ENCODE peak calls at places on chromosomes 4 and X, in five cellular contexts. N, A, R, H and I are unnamed samples.

GRCh38 chr4:159229164-159229563 is 126.3 kb downstream of the RAPGEF2 start:
- DNase-seq in N (peak; percentile 57), R (no peak), H (no peak), A (peak; percentile 92), I (no peak)

GRCh38 chr4:24659241-24659961 is 75.0 kb upstream of the DHX15 start:
- DNase-seq in A (peak; percentile 7), N (no peak), H (no peak), R (no peak), I (no peak)

GRCh38 chr4:6641164-6641970 is 882 bp downstream of the MRFAP1 start:
- DNase-seq in N (no peak), R (peak; percentile 45), A (peak; percentile 51), H (peak; percentile 61), I (no peak)

GRCh38 chr4:158538176-158538575 is 16.5 kb downstream of the RXFP1 start:
- DNase-seq in H (no peak), N (peak; percentile 14), R (no peak), A (peak; percentile 87), I (no peak)

GRCh38 chrX:119211649-119212014 is 24.5 kb upstream of the PGRMC1 start:
- DNase-seq in H (no peak), N (no peak), A (no peak), R (no peak), I (no peak)

GRCh38 chr4:124386163-124386562 is 326.4 kb downstream of the ANKRD50 start:
- DNase-seq in N (no peak), A (no peak), H (no peak), R (no peak), I (no peak)

GRCh38 chrX:135707880-135708279 is 5.6 kb upstream of the CT45A1 start:
- DNase-seq in H (no peak), N (peak; percentile 61), R (no peak), A (no peak), I (no peak)

GRCh38 chr4:120850048-120850599 is 72.4 kb downstream of the PRDM5 start:
- DNase-seq in H (no peak), R (no peak), A (peak; percentile 71), N (no peak), I (no peak)

GRCh38 chrX:20653070-20653469 is 386.4 kb upstream of the RPS6KA3 start:
- DNase-seq in A (peak; percentile 12), N (no peak), R (no peak), H (no peak), I (no peak)

GRCh38 chr4:27861381-27861787 is 1000.7 kb downstream of the STIM2 start:
- DNase-seq in R (no peak), N (peak; percentile 75), H (no peak), A (no peak), I (no peak)

GRCh38 chr4:14877246-14878220 is 124.7 kb upstream of the CPEB2 start:
- DNase-seq in N (peak; percentile 61), H (peak; percentile 12), A (peak; percentile 57), R (peak; percentile 35), I (no peak)

GRCh38 chrX:1336331-1337143 is at the start of gene IL3RA:
- DNase-seq in N (no peak), A (no peak), H (no peak), R (peak; percentile 49), I (peak; percentile 65)

GRCh38 chr4:152165146-152165545 is 370.7 kb downstream of the FBXW7 start:
- DNase-seq in H (no peak), A (peak; percentile 27), N (no peak), R (no peak), I (no peak)

GRCh38 chrX:82384401-82384800 is 1123.7 kb upstream of the POU3F4 start:
- DNase-seq in R (no peak), H (no peak), N (no peak), A (no peak), I (no peak)

GRCh38 chr4:155011163-155011825 is 197.1 kb upstream of the NPY2R start:
- DNase-seq in H (no peak), A (no peak), N (no peak), R (no peak), I (no peak)

GRCh38 chr4:101954351-101954750 is 163.8 kb downstream of the BANK1 start:
- DNase-seq in A (peak; percentile 9), N (no peak), R (no peak), H (no peak), I (no peak)

GRCh38 chr4:145179201-145179860 is 1.1 kb downstream of the OTUD4 start:
- DNase-seq in R (peak; percentile 74), H (peak; percentile 82), A (peak; percentile 42), N (peak; percentile 61), I (peak; percentile 94)

GRCh38 chr4:45004847-45005565 is 278.6 kb upstream of the GNPDA2 start:
- DNase-seq in H (no peak), R (no peak), A (peak; percentile 5), N (peak; percentile 6), I (no peak)

GRCh38 chrX:128807367-128807766 is 715.9 kb downstream of the SMARCA1 start:
- DNase-seq in H (no peak), A (no peak), R (no peak), N (no peak), I (no peak)

GRCh38 chr4:337143-337931 is at the start of gene ZNF141:
- DNase-seq in R (peak; percentile 97), N (peak; percentile 98), H (peak; percentile 94), A (peak; percentile 96), I (peak; percentile 98)

GRCh38 chrX:1592128-1592862 is 891 bp downstream of the AKAP17A start:
- DNase-seq in A (peak; percentile 10), R (no peak), H (no peak), N (no peak), I (peak; percentile 84)

GRCh38 chr4:87032884-87033533 is 98.2 kb downstream of the AFF1 start:
- DNase-seq in A (peak; percentile 81), N (peak; percentile 38), R (no peak), H (no peak), I (no peak)

GRCh38 chrX:153456704-153457103 is 10.8 kb upstream of the TREX2 start:
- DNase-seq in A (no peak), R (no peak), H (no peak), N (no peak), I (peak; percentile 63)
- H3K36me3 ChIP-seq in A (no peaks in the 10 kb centered on the region), R (no peaks in the 10 kb centered on the region), H (no peaks in the 10 kb centered on the region), N (no peaks in the 10 kb centered on the region), I (no peaks in the 10 kb centered on the region)

DNA sequence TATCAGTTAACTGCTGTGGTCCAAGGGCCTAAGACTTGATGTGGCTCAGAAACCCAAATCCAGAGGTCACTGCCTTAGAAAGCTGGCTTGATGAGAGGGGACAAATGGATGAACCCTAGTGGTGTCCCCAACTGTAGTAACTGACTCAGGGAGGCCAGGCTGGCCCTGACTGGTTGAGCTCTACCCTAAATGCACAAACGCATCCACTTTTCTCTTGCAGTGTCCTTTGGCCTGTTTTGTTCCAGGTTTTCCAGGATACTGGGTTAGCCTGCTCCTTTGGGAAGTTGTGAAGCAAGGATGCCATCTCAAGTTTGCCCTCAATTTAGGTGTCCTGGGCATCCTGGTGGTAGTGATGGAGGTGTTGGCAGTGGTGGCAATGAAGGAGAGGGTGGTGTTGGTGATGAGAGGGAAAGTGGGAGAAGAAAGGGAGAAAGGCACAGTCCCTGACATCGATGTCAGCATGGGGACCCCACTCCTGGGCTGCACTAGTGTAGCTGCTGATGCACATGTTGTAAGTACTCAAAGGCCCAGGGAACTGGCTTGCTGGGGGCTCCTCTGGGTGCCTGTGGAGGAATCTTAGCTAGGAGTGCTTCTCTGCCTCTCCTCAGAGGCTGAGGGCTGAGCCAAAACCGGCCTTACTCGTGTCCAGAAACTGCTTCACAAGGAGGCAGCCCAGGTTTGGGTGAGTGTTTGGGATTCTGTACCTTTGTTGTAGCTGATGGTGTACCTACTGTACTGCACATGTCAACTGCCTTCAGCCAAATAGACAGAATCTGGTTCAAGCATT is 2.9 kb upstream of the HAND2 start:
- DNase-seq in N (no peak), A (no peak), R (no peak), H (no peak), I (no peak)
- H3K9me3 ChIP-seq in N (no peaks in the 10 kb centered on the region), A (peaks cover 8% of the 10 kb centered on the region), R (peaks cover 36% of the 10 kb centered on the region), H (peaks cover 3% of the 10 kb centered on the region), I (no peaks in the 10 kb centered on the region)

GRCh38 chr4:119237201-119237600 is 24.7 kb downstream of the USP53 start:
- DNase-seq in R (no peak), H (no peak), A (no peak), N (no peak), I (no peak)
- H3K36me3 ChIP-seq in R (peaks cover 13% of the 10 kb centered on the region), H (peaks cover 6% of the 10 kb centered on the region), A (peaks cover 6% of the 10 kb centered on the region), N (no peaks in the 10 kb centered on the region), I (peaks cover 11% of the 10 kb centered on the region)

GRCh38 chr4:95092762-95093161 is 335.0 kb downstream of the BMPR1B start:
- DNase-seq in A (no peak), R (no peak), N (peak; percentile 50), H (no peak), I (no peak)
- H3K9me3 ChIP-seq in A (no peaks in the 10 kb centered on the region), R (no peaks in the 10 kb centered on the region), N (no peaks in the 10 kb centered on the region), H (no peaks in the 10 kb centered on the region), I (no peaks in the 10 kb centered on the region)